ENCODE peak calls at places on chromosomes 2 and 18, in four cellular contexts. B is tibial nerve, R is GM23338, S is tibial artery. C is an unnamed sample.
A peak's percentile ranks its signal among the peaks of the same experiment; 100 is the strongest.

GRCh38 chr2:196846295-196846694 is 37.1 kb upstream of the C2orf66 start:
- DNase-seq in S (no peak), R (no peak), B (no peak), C (no peak)

GRCh38 chr2:203819434-203820133 is 48.0 kb upstream of the CTLA4 start:
- DNase-seq in B (no peak), R (no peak), S (no peak), C (no peak)

GRCh38 chr2:241637233-241638062 is at the start of gene ATG4B:
- DNase-seq in B (peak; percentile 55), S (peak; percentile 78), R (peak; percentile 91), C (peak; percentile 76)

GRCh38 chr18:50721006-50721405 is 98.8 kb downstream of the MRO start:
- DNase-seq in S (no peak), B (no peak), R (no peak), C (no peak)

GRCh38 chr18:45755936-45756335 is 32.0 kb downstream of the SLC14A1 start:
- DNase-seq in B (no peak), R (no peak), S (peak; percentile 74), C (no peak)

GRCh38 chr2:28102455-28102874 is 211.9 kb downstream of the BABAM2 start:
- DNase-seq in B (no peak), R (no peak), S (no peak), C (no peak)

GRCh38 chr2:105557515-105557914 is 158.7 kb upstream of the FHL2 start:
- DNase-seq in B (no peak), S (no peak), R (no peak), C (no peak)

GRCh38 chr18:70139138-70139537 is 66.3 kb downstream of the RTTN start:
- DNase-seq in S (no peak), R (no peak), B (no peak), C (no peak)

GRCh38 chr2:131105950-131106801 is 1.0 kb downstream of the PLEKHB2 start:
- DNase-seq in S (peak; percentile 47), R (peak; percentile 30), B (no peak), C (no peak)

GRCh38 chr2:40321822-40322221 is 130.1 kb downstream of the SLC8A1 start:
- DNase-seq in R (no peak), B (no peak), S (no peak), C (no peak)

GRCh38 chr2:228417526-228417925 is 236.0 kb upstream of the SPHKAP start:
- DNase-seq in B (no peak), S (no peak), R (no peak), C (no peak)

GRCh38 chr2:151380617-151381235 is 23.3 kb downstream of the TNFAIP6 start:
- DNase-seq in S (no peak), B (no peak), R (no peak), C (no peak)

GRCh38 chr2:240898108-240898730 is 2.3 kb upstream of the MAB21L4 start:
- DNase-seq in R (no peak), B (no peak), S (no peak), C (no peak)

GRCh38 chr2:8346238-8346637 is 335.6 kb upstream of the ID2 start:
- DNase-seq in R (no peak), B (no peak), S (no peak), C (no peak)

GRCh38 chr2:214127178-214127970 is 283.5 kb upstream of the VWC2L start:
- DNase-seq in B (peak; percentile 21), R (peak; percentile 90), S (peak; percentile 84), C (no peak)

GRCh38 chr2:197092431-197092830 is 165.9 kb upstream of the PGAP1 start:
- DNase-seq in R (no peak), B (no peak), S (no peak), C (no peak)

GRCh38 chr2:31522742-31523141 is 58.0 kb downstream of the SRD5A2 start:
- DNase-seq in R (no peak), S (no peak), B (no peak), C (no peak)

GRCh38 chr2:38462121-38462634 is 85.1 kb upstream of the ATL2 start:
- DNase-seq in R (no peak), S (no peak), B (no peak), C (no peak)

GRCh38 chr18:73564073-73564472 is 583.6 kb downstream of the FBXO15 start:
- DNase-seq in S (no peak), B (no peak), R (no peak), C (no peak)

GRCh38 chr2:28610583-28611201 is 114.8 kb downstream of the PLB1 start:
- DNase-seq in B (no peak), R (no peak), S (peak; percentile 72), C (peak; percentile 37)

GRCh38 chr2:53188846-53189245 is 578.8 kb upstream of the CHAC2 start:
- DNase-seq in S (no peak), R (no peak), B (no peak), C (no peak)

GRCh38 chr2:195343942-195344530 is 313.0 kb upstream of the SLC39A10 start:
- DNase-seq in S (no peak), R (no peak), B (no peak), C (no peak)

GRCh38 chr18:41268271-41268670 is 686.8 kb upstream of the PIK3C3 start:
- DNase-seq in B (no peak), S (no peak), R (no peak), C (no peak)

GRCh38 chr18:59628995-59629394 is 68.2 kb downstream of the CCBE1 start:
- DNase-seq in R (no peak), B (no peak), S (no peak), C (no peak)

GRCh38 chr2:29463181-29463900 is 348.1 kb downstream of the CLIP4 start:
- DNase-seq in R (no peak), S (no peak), B (no peak), C (no peak)

GRCh38 chr2:159960413-159960812 is 102.0 kb downstream of the PLA2R1 start:
- DNase-seq in R (no peak), B (no peak), S (no peak), C (no peak)

GRCh38 chr2:61272421-61273070 is 110.6 kb downstream of the C2orf74 start:
- DNase-seq in R (no peak), S (no peak), B (no peak), C (no peak)

GRCh38 chr2:108377411-108377810 is 343 bp upstream of the SULT1C4 start:
- DNase-seq in S (no peak), R (no peak), B (no peak), C (no peak)

GRCh38 chr2:219416938-219417337 is 1.2 kb upstream of the DES start:
- DNase-seq in S (no peak), R (no peak), B (no peak), C (no peak)

GRCh38 chr2:219419331-219420197 is 1.4 kb downstream of the DES start:
- DNase-seq in S (no peak), R (no peak), B (no peak), C (no peak)

GRCh38 chr2:219417374-219417773 is 803 bp upstream of the DES start:
- DNase-seq in B (no peak), S (no peak), R (no peak), C (no peak)

GRCh38 chr2:219418155-219418569 is at the start of gene DES:
- DNase-seq in R (peak; percentile 60), S (no peak), B (no peak), C (no peak)

GRCh38 chr2:219418570-219419189 is 503 bp downstream of the DES start:
- DNase-seq in S (no peak), R (peak; percentile 83), B (no peak), C (no peak)
- TF ChIP-seq CTCF in S (no peak), R (peak; percentile 10), B (no peak), C (no peak)

GRCh38 chr2:112577756-112578155 is 6.7 kb upstream of the CHCHD5 start:
- DNase-seq in R (peak; percentile 57), S (no peak), B (no peak), C (no peak)
- TF ChIP-seq CTCF in R (peak; percentile 28), S (no peak), B (no peak), C (no peak)

GRCh38 chr18:57051586-57052044 is 95.3 kb upstream of the BOD1L2 start:
- DNase-seq in S (no peak), R (no peak), B (no peak), C (no peak)

GRCh38 chr18:57051019-57051418 is 95.9 kb upstream of the BOD1L2 start:
- DNase-seq in B (no peak), S (no peak), R (no peak), C (no peak)

GRCh38 chr18:57050314-57050949 is 96.5 kb upstream of the BOD1L2 start:
- DNase-seq in S (no peak), B (no peak), R (no peak), C (no peak)

GRCh38 chr18:57052759-57053158 is 94.1 kb upstream of the BOD1L2 start:
- DNase-seq in R (no peak), B (no peak), S (no peak), C (no peak)

GRCh38 chr18:57052173-57052572 is 94.7 kb upstream of the BOD1L2 start:
- DNase-seq in S (no peak), R (peak; percentile 28), B (no peak), C (no peak)
- TF ChIP-seq CTCF in S (no peak), R (peak; percentile 57), B (no peak), C (no peak)

GRCh38 chr18:34880882-34881852 is 160.0 kb upstream of the MAPRE2 start:
- DNase-seq in S (no peak), B (no peak), R (no peak), C (no peak)
- TF ChIP-seq CTCF in S (no peak), B (no peak), R (no peak), C (no peak)

GRCh38 chr2:232697807-232698110 is 628 bp downstream of the GIGYF2 start:
- DNase-seq in R (no peak), B (no peak), S (no peak), C (no peak)
- TF ChIP-seq CTCF in R (no peak), B (no peak), S (no peak), C (no peak)

DNA sequence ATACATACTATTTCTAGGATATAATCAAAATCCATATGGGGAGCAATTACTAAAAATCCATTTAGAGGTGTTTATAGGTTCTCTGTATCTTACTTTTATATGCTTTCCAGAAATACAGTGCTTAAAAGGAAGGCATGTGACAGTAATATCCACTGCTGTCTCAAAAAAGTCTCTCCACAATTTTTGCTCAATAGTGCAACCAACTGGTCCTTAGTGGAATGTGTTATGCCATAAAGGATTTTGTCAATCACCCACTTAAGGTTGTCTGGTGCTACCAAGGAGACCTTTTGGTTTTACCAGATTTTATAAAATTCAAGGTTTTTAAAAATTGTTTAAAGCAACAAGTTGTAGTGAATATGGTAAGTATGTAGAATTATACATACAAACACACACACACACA is 328.5 kb upstream of the DSEL start:
- DNase-seq in S (no peak), R (no peak), B (no peak), C (no peak)
- TF ChIP-seq CTCF in S (no peak), R (peak; percentile 31), B (no peak), C (no peak)

GRCh38 chr2:118374974-118375745 is 286.9 kb downstream of the INSIG2 start:
- DNase-seq in B (no peak), R (no peak), S (no peak), C (no peak)

GRCh38 chr2:118375907-118376306 is 287.6 kb downstream of the INSIG2 start:
- DNase-seq in R (no peak), S (no peak), B (no peak), C (no peak)

GRCh38 chr2:118372876-118373597 is 284.8 kb downstream of the INSIG2 start:
- DNase-seq in B (no peak), S (no peak), R (no peak), C (no peak)

DNA sequence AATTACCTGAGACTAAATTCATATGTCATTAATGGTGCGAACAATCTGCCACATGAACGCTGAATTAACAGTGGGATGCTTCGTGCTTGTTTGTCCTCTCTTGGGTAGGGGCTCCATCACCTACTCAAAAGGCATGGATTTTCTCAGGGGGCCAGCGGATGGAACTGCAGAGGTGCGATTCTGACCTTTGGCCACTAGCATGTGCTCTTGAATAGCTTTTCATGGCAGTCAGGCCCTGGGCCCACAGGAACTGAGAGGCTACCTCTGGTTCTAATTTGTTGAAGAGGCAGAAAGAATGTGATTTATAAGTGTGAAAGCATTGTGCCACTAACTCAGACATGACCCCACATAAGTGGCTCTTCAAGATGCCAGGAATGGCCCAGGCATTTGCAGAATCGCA is 283.2 kb downstream of the INSIG2 start:
- DNase-seq in S (no peak), B (no peak), R (peak; percentile 93), C (no peak)
- TF ChIP-seq CTCF in S (no peak), B (no peak), R (peak; percentile 90), C (no peak)

C was measured in CD4-positive, alpha-beta T cell.